ENCODE peak calls at places on chromosomes 5 and 9, in seven cellular contexts. P, O, Q, J, D, Y and G are unnamed samples.

GRCh38 chr5:134149571-134150303 is 27.0 kb downstream of the SKP1 start:
- DNase-seq in Q (no peak), D (no peak), J (peak), Y (no peak), O (no peak), P (no peak), G (peak)

GRCh38 chr5:112573441-112573840 is 154.4 kb upstream of the EPB41L4A start:
- DNase-seq in Y (no peak), O (no peak), P (no peak), Q (no peak), J (no peak), D (no peak), G (no peak)

GRCh38 chr5:169097374-169097831 is 203.5 kb downstream of the SLIT3 start:
- DNase-seq in D (no peak), Y (no peak), O (no peak), Q (no peak), P (no peak), J (peak), G (no peak)

GRCh38 chr5:95960802-95961616 is 642 bp downstream of the ELL2 start:
- DNase-seq in Y (peak), J (peak), O (peak), P (peak), D (peak), Q (peak), G (peak)

GRCh38 chr9:76886318-76886717 is 19.6 kb downstream of the PRUNE2 start:
- DNase-seq in P (no peak), J (no peak), O (no peak), Q (no peak), D (no peak), Y (no peak), G (no peak)

GRCh38 chr9:22033012-22033630 is 24.0 kb upstream of the CDKN2B start:
- DNase-seq in P (no peak), D (no peak), Q (no peak), Y (no peak), J (no peak), O (no peak), G (no peak)

GRCh38 chr5:90386099-90386710 is 23.4 kb downstream of the CETN3 start:
- DNase-seq in J (no peak), Q (no peak), D (peak), Y (no peak), P (no peak), O (no peak), G (peak)

GRCh38 chr9:82721596-82721995 is 341.3 kb downstream of the RASEF start:
- DNase-seq in J (no peak), D (no peak), P (no peak), Q (no peak), Y (no peak), O (no peak), G (no peak)

GRCh38 chr5:150765789-150766149 is 7.0 kb upstream of the DCTN4 start:
- DNase-seq in Y (no peak), Q (no peak), P (no peak), J (no peak), O (no peak), D (no peak), G (no peak)

GRCh38 chr9:127877566-127877998 is at the start of gene AK1:
- DNase-seq in Q (no peak), O (no peak), J (peak), P (peak), D (no peak), Y (peak), G (peak)